ENCODE peak calls at places on chromosome 5, in ten cellular contexts. One of them, this sample, is unnamed.

GRCh38 chr5:146137967-146138403 is 32.6 kb upstream of the PLAC8L1 start:
- DNase-seq in NCI-H1417 treated with DMSO at 0.1 percent for 48 hours: no peak
- DNase-seq in CD8-positive, alpha-beta memory T cell: no peak
- DNase-seq in NCI-H2081 treated with DMSO at 0.1 percent for 48 hours: no peak
- DNase-seq in heart right ventricle: no peak
- DNase-seq in activated CD4-positive, alpha-beta T cell treated with anti-CD3 and anti-CD28 coated beads, Interleukin-2, amount 50 U/mL, for 1 hour: no peak
- DNase-seq in NCI-H1930: no peak
- DNase-seq in A549: peak
- DNase-seq in AG20443: no peak
- DNase-seq in A172: no peak
- DNase-seq in this sample: peak

GRCh38 chr5:179060116-179061008 is at the start of gene ZNF354C:
- DNase-seq in heart right ventricle: peak
- DNase-seq in activated CD4-positive, alpha-beta T cell treated with anti-CD3 and anti-CD28 coated beads, Interleukin-2, amount 50 U/mL, for 1 hour: peak
- DNase-seq in NCI-H2081 treated with DMSO at 0.1 percent for 48 hours: no peak
- DNase-seq in CD8-positive, alpha-beta memory T cell: peak
- DNase-seq in NCI-H1417 treated with DMSO at 0.1 percent for 48 hours: no peak
- DNase-seq in AG20443: peak
- DNase-seq in A549: peak
- DNase-seq in NCI-H1930: peak
- DNase-seq in A172: no peak
- DNase-seq in this sample: peak

GRCh38 chr5:87853541-87853940 is 415.1 kb downstream of the TMEM161B start:
- DNase-seq in heart right ventricle: no peak
- DNase-seq in NCI-H1930: no peak
- DNase-seq in A172: peak
- DNase-seq in A549: no peak
- DNase-seq in activated CD4-positive, alpha-beta T cell treated with anti-CD3 and anti-CD28 coated beads, Interleukin-2, amount 50 U/mL, for 1 hour: no peak
- DNase-seq in NCI-H1417 treated with DMSO at 0.1 percent for 48 hours: no peak
- DNase-seq in NCI-H2081 treated with DMSO at 0.1 percent for 48 hours: no peak
- DNase-seq in CD8-positive, alpha-beta memory T cell: no peak
- DNase-seq in AG20443: no peak
- DNase-seq in this sample: peak

GRCh38 chr5:179679014-179679674 is 1.7 kb downstream of the CBY3 start:
- DNase-seq in NCI-H1930: peak
- DNase-seq in activated CD4-positive, alpha-beta T cell treated with anti-CD3 and anti-CD28 coated beads, Interleukin-2, amount 50 U/mL, for 1 hour: peak
- DNase-seq in heart right ventricle: peak
- DNase-seq in A549: no peak
- DNase-seq in AG20443: peak
- DNase-seq in CD8-positive, alpha-beta memory T cell: peak
- DNase-seq in NCI-H2081 treated with DMSO at 0.1 percent for 48 hours: no peak
- DNase-seq in A172: no peak
- DNase-seq in NCI-H1417 treated with DMSO at 0.1 percent for 48 hours: peak
- DNase-seq in this sample: no peak

GRCh38 chr5:142151436-142152382 is 43.1 kb downstream of the NDFIP1 start:
- DNase-seq in NCI-H1417 treated with DMSO at 0.1 percent for 48 hours: no peak
- DNase-seq in AG20443: peak
- DNase-seq in A549: peak
- DNase-seq in activated CD4-positive, alpha-beta T cell treated with anti-CD3 and anti-CD28 coated beads, Interleukin-2, amount 50 U/mL, for 1 hour: peak
- DNase-seq in CD8-positive, alpha-beta memory T cell: peak
- DNase-seq in heart right ventricle: peak
- DNase-seq in NCI-H2081 treated with DMSO at 0.1 percent for 48 hours: no peak
- DNase-seq in NCI-H1930: peak
- DNase-seq in A172: peak
- DNase-seq in this sample: peak

GRCh38 chr5:132006331-132007120 is 4.9 kb downstream of the ACSL6 start:
- DNase-seq in CD8-positive, alpha-beta memory T cell: no peak
- DNase-seq in NCI-H1930: no peak
- DNase-seq in A172: no peak
- DNase-seq in NCI-H1417 treated with DMSO at 0.1 percent for 48 hours: no peak
- DNase-seq in heart right ventricle: no peak
- DNase-seq in AG20443: no peak
- DNase-seq in A549: no peak
- DNase-seq in activated CD4-positive, alpha-beta T cell treated with anti-CD3 and anti-CD28 coated beads, Interleukin-2, amount 50 U/mL, for 1 hour: no peak
- DNase-seq in NCI-H2081 treated with DMSO at 0.1 percent for 48 hours: no peak
- DNase-seq in this sample: no peak

GRCh38 chr5:168819004-168819626 is 239.9 kb upstream of the PANK3 start:
- DNase-seq in NCI-H1417 treated with DMSO at 0.1 percent for 48 hours: no peak
- DNase-seq in NCI-H1930: no peak
- DNase-seq in A172: no peak
- DNase-seq in A549: no peak
- DNase-seq in heart right ventricle: no peak
- DNase-seq in AG20443: no peak
- DNase-seq in NCI-H2081 treated with DMSO at 0.1 percent for 48 hours: no peak
- DNase-seq in activated CD4-positive, alpha-beta T cell treated with anti-CD3 and anti-CD28 coated beads, Interleukin-2, amount 50 U/mL, for 1 hour: no peak
- DNase-seq in CD8-positive, alpha-beta memory T cell: no peak
- DNase-seq in this sample: no peak

GRCh38 chr5:73783823-73784222 is 157.8 kb downstream of the ARHGEF28 start:
- DNase-seq in heart right ventricle: no peak
- DNase-seq in AG20443: peak
- DNase-seq in CD8-positive, alpha-beta memory T cell: no peak
- DNase-seq in NCI-H2081 treated with DMSO at 0.1 percent for 48 hours: no peak
- DNase-seq in A549: peak
- DNase-seq in NCI-H1417 treated with DMSO at 0.1 percent for 48 hours: no peak
- DNase-seq in activated CD4-positive, alpha-beta T cell treated with anti-CD3 and anti-CD28 coated beads, Interleukin-2, amount 50 U/mL, for 1 hour: no peak
- DNase-seq in A172: no peak
- DNase-seq in NCI-H1930: no peak
- DNase-seq in this sample: no peak

GRCh38 chr5:120609570-120609969 is 145.5 kb downstream of the PRR16 start:
- DNase-seq in A172: no peak
- DNase-seq in heart right ventricle: no peak
- DNase-seq in NCI-H2081 treated with DMSO at 0.1 percent for 48 hours: no peak
- DNase-seq in activated CD4-positive, alpha-beta T cell treated with anti-CD3 and anti-CD28 coated beads, Interleukin-2, amount 50 U/mL, for 1 hour: no peak
- DNase-seq in CD8-positive, alpha-beta memory T cell: no peak
- DNase-seq in NCI-H1930: no peak
- DNase-seq in A549: no peak
- DNase-seq in AG20443: no peak
- DNase-seq in NCI-H1417 treated with DMSO at 0.1 percent for 48 hours: no peak
- DNase-seq in this sample: peak

GRCh38 chr5:119328753-119329602 is 26.8 kb upstream of the TNFAIP8 start:
- DNase-seq in NCI-H2081 treated with DMSO at 0.1 percent for 48 hours: no peak
- DNase-seq in A172: peak
- DNase-seq in A549: no peak
- DNase-seq in activated CD4-positive, alpha-beta T cell treated with anti-CD3 and anti-CD28 coated beads, Interleukin-2, amount 50 U/mL, for 1 hour: peak
- DNase-seq in NCI-H1930: no peak
- DNase-seq in NCI-H1417 treated with DMSO at 0.1 percent for 48 hours: no peak
- DNase-seq in heart right ventricle: no peak
- DNase-seq in AG20443: peak
- DNase-seq in CD8-positive, alpha-beta memory T cell: peak
- DNase-seq in this sample: peak

GRCh38 chr5:91146905-91147600 is 236.1 kb downstream of the ARRDC3 start:
- DNase-seq in activated CD4-positive, alpha-beta T cell treated with anti-CD3 and anti-CD28 coated beads, Interleukin-2, amount 50 U/mL, for 1 hour: no peak
- DNase-seq in CD8-positive, alpha-beta memory T cell: no peak
- DNase-seq in A549: no peak
- DNase-seq in NCI-H1417 treated with DMSO at 0.1 percent for 48 hours: no peak
- DNase-seq in heart right ventricle: no peak
- DNase-seq in NCI-H1930: no peak
- DNase-seq in NCI-H2081 treated with DMSO at 0.1 percent for 48 hours: no peak
- DNase-seq in AG20443: no peak
- DNase-seq in A172: no peak
- DNase-seq in this sample: no peak

This sample was measured in M059J.